ENCODE peak calls at places on chromosomes 12 and 14, in four cellular contexts. L is BJ, E is AG04449, P is lower leg skin. Q is an unnamed sample.
A peak's percentile ranks its signal among the peaks of the same experiment; 100 is the strongest.

GRCh38 chr14:57371013-57371412 is 19.4 kb upstream of the NAA30 start:
- DNase-seq in L (no peak), E (no peak), P (no peak), Q (no peak)

GRCh38 chr12:31737345-31737744 is 8.5 kb upstream of the AMN1 start:
- DNase-seq in L (no peak), E (no peak), P (no peak), Q (no peak)

GRCh38 chr14:91636604-91637003 is 95.3 kb downstream of the CATSPERB start:
- DNase-seq in L (no peak), E (no peak), P (no peak), Q (peak; percentile 51)

GRCh38 chr12:108122644-108123043 is 6.4 kb upstream of the WSCD2 start:
- DNase-seq in L (no peak), E (no peak), P (no peak), Q (no peak)

GRCh38 chr14:89690139-89690538 is 264.4 kb downstream of the EFCAB11 start:
- DNase-seq in L (no peak), E (no peak), P (no peak), Q (peak; percentile 30)

GRCh38 chr12:131065279-131065678 is 111.6 kb downstream of the ADGRD1 start:
- DNase-seq in L (no peak), E (no peak), P (peak; percentile 58), Q (no peak)

GRCh38 chr14:68748691-68749090 is 44.2 kb downstream of the ZFP36L1 start:
- DNase-seq in L (no peak), E (no peak), P (no peak), Q (no peak)

GRCh38 chr12:30754383-30754749 is 385 bp downstream of the CAPRIN2 start:
- DNase-seq in L (no peak), E (no peak), P (no peak), Q (no peak)

GRCh38 chr12:92147491-92147890 is 1.8 kb upstream of the BTG1 start:
- DNase-seq in L (no peak), E (no peak), P (no peak), Q (no peak)

GRCh38 chr12:24719293-24719721 is 229.6 kb downstream of the BCAT1 start:
- DNase-seq in L (no peak), E (no peak), P (no peak), Q (peak; percentile 87)

GRCh38 chr12:5442251-5443006 is 10.5 kb downstream of the NTF3 start:
- DNase-seq in L (no peak), E (no peak), P (no peak), Q (peak; percentile 66)

GRCh38 chr12:96906498-96906848 is 584 bp upstream of the NEDD1 start:
- DNase-seq in L (no peak), E (no peak), P (no peak), Q (peak; percentile 43)
- H3K4me3 ChIP-seq in L (peak overlapping the region; percentile 96), E (peak overlapping the region; percentile 90), P (peak overlapping the region; percentile 88), Q (peak overlapping the region; percentile 95)

GRCh38 chr12:132807295-132808222 is 21.1 kb downstream of the GOLGA3 start:
- DNase-seq in L (no peak), E (no peak), P (no peak), Q (no peak)
- TF ChIP-seq CTCF in L (no peak), E (no peak), P (no peak), Q (no peak)

GRCh38 chr12:83414981-83415380 is 728.3 kb downstream of the TMTC2 start:
- DNase-seq in L (no peak), E (no peak), P (no peak), Q (no peak)
- H3K4me3 ChIP-seq in L (no peak overlapping the region), E (no peak overlapping the region), P (no peak overlapping the region), Q (no peak overlapping the region)

GRCh38 chr12:49626169-49626835 is 2.9 kb downstream of the PRPF40B start:
- DNase-seq in L (no peak), E (no peak), P (no peak), Q (peak; percentile 22)
- TF ChIP-seq CTCF in L (no peak), E (no peak), P (no peak), Q (no peak)

DNA sequence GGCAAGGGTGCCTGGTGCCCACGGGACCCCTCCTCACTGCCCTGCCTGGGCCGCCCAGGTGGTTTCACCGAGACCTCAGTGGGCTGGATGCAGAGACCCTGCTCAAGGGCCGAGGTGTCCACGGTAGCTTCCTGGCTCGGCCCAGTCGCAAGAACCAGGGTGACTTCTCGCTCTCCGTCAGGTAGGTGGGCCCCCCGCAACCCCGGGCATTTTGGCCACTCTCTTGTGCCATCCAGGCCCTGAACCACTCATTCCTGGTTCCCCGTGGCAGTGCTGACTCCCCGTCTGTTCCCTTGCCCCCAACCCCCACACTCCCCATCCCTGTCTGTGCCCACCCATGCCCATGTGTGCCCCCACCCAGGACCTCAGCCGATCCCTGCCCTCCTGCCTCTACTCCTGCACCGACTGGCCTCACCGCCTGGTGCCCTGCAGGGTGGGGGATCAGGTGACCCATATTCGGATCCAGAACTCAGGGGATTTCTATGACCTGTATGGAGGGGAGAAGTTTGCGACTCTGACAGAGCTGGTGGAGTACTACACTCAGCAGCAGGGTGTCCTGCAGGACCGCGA is 480 bp downstream of the PTPN6 start:
- DNase-seq in L (no peak), E (no peak), P (no peak), Q (no peak)
- H3K4me3 ChIP-seq in L (no peak overlapping the region), E (no peak overlapping the region), P (peak overlapping the region; percentile 12), Q (no peak overlapping the region)

GRCh38 chr12:124096869-124097434 is 123.9 kb downstream of the ZNF664 start:
- DNase-seq in L (no peak), E (no peak), P (no peak), Q (no peak)
- TF ChIP-seq CTCF in L (no peak), E (no peak), P (no peak), Q (no peak)

Q was measured in bronchial epithelial cell.